ENCODE peak calls at places on chromosomes 6 and 20, in ten cellular contexts. One of them, this sample, is unnamed.

GRCh38 chr20:19463597-19463996 is 251.2 kb downstream of the SLC24A3 start:
- DNase-seq in PC-3: no peak
- DNase-seq in RPMI8226: no peak
- DNase-seq in left colon: no peak
- DNase-seq in HFFc6: no peak
- DNase-seq in activated T-helper 1 cell treated with anti-CD3 and anti-CD28 coated beads, Interleukin-2, amount 50 U/mL, for 16 hours: no peak
- DNase-seq in iPS-NIHi11: no peak
- DNase-seq in SIG-M5: no peak
- DNase-seq in activated CD4-positive, CD25-positive, alpha-beta regulatory T cell: no peak
- DNase-seq in activated CD8-positive, alpha-beta memory T cell treated with anti-CD3 and anti-CD28 coated beads for 48 hours: no peak
- DNase-seq in this sample: no peak

GRCh38 chr6:56540950-56541600 is 101.6 kb downstream of the DST start:
- DNase-seq in PC-3: peak
- DNase-seq in RPMI8226: no peak
- DNase-seq in left colon: no peak
- DNase-seq in HFFc6: no peak
- DNase-seq in activated T-helper 1 cell treated with anti-CD3 and anti-CD28 coated beads, Interleukin-2, amount 50 U/mL, for 16 hours: no peak
- DNase-seq in iPS-NIHi11: no peak
- DNase-seq in SIG-M5: no peak
- DNase-seq in activated CD4-positive, CD25-positive, alpha-beta regulatory T cell: no peak
- DNase-seq in activated CD8-positive, alpha-beta memory T cell treated with anti-CD3 and anti-CD28 coated beads for 48 hours: no peak
- DNase-seq in this sample: peak

GRCh38 chr6:72032056-72032455 is 145.7 kb downstream of the RIMS1 start:
- DNase-seq in PC-3: peak
- DNase-seq in RPMI8226: no peak
- DNase-seq in left colon: no peak
- DNase-seq in HFFc6: peak
- DNase-seq in activated T-helper 1 cell treated with anti-CD3 and anti-CD28 coated beads, Interleukin-2, amount 50 U/mL, for 16 hours: no peak
- DNase-seq in iPS-NIHi11: no peak
- DNase-seq in SIG-M5: no peak
- DNase-seq in activated CD4-positive, CD25-positive, alpha-beta regulatory T cell: no peak
- DNase-seq in activated CD8-positive, alpha-beta memory T cell treated with anti-CD3 and anti-CD28 coated beads for 48 hours: no peak
- DNase-seq in this sample: peak

GRCh38 chr20:8376940-8377339 is 244.9 kb downstream of the PLCB1 start:
- DNase-seq in PC-3: no peak
- DNase-seq in RPMI8226: no peak
- DNase-seq in left colon: no peak
- DNase-seq in HFFc6: no peak
- DNase-seq in activated T-helper 1 cell treated with anti-CD3 and anti-CD28 coated beads, Interleukin-2, amount 50 U/mL, for 16 hours: no peak
- DNase-seq in iPS-NIHi11: no peak
- DNase-seq in SIG-M5: no peak
- DNase-seq in activated CD4-positive, CD25-positive, alpha-beta regulatory T cell: no peak
- DNase-seq in activated CD8-positive, alpha-beta memory T cell treated with anti-CD3 and anti-CD28 coated beads for 48 hours: no peak
- DNase-seq in this sample: no peak

GRCh38 chr20:8740265-8740664 is 328.6 kb upstream of the PLCB4 start:
- DNase-seq in PC-3: no peak
- DNase-seq in RPMI8226: no peak
- DNase-seq in left colon: no peak
- DNase-seq in HFFc6: no peak
- DNase-seq in activated T-helper 1 cell treated with anti-CD3 and anti-CD28 coated beads, Interleukin-2, amount 50 U/mL, for 16 hours: no peak
- DNase-seq in iPS-NIHi11: no peak
- DNase-seq in SIG-M5: no peak
- DNase-seq in activated CD4-positive, CD25-positive, alpha-beta regulatory T cell: no peak
- DNase-seq in activated CD8-positive, alpha-beta memory T cell treated with anti-CD3 and anti-CD28 coated beads for 48 hours: no peak
- DNase-seq in this sample: no peak

GRCh38 chr6:15244605-15245360 is 1.1 kb upstream of the JARID2 start:
- DNase-seq in PC-3: peak
- DNase-seq in RPMI8226: peak
- DNase-seq in left colon: peak
- DNase-seq in HFFc6: peak
- DNase-seq in activated T-helper 1 cell treated with anti-CD3 and anti-CD28 coated beads, Interleukin-2, amount 50 U/mL, for 16 hours: peak
- DNase-seq in iPS-NIHi11: peak
- DNase-seq in SIG-M5: no peak
- DNase-seq in activated CD4-positive, CD25-positive, alpha-beta regulatory T cell: peak
- DNase-seq in activated CD8-positive, alpha-beta memory T cell treated with anti-CD3 and anti-CD28 coated beads for 48 hours: peak
- DNase-seq in this sample: peak

GRCh38 chr6:133587841-133588240 is 301.1 kb upstream of the TCF21 start:
- DNase-seq in PC-3: no peak
- DNase-seq in RPMI8226: no peak
- DNase-seq in left colon: no peak
- DNase-seq in HFFc6: peak
- DNase-seq in activated T-helper 1 cell treated with anti-CD3 and anti-CD28 coated beads, Interleukin-2, amount 50 U/mL, for 16 hours: no peak
- DNase-seq in iPS-NIHi11: no peak
- DNase-seq in SIG-M5: no peak
- DNase-seq in activated CD4-positive, CD25-positive, alpha-beta regulatory T cell: no peak
- DNase-seq in activated CD8-positive, alpha-beta memory T cell treated with anti-CD3 and anti-CD28 coated beads for 48 hours: no peak
- DNase-seq in this sample: peak

GRCh38 chr6:139282684-139283083 is 9.1 kb downstream of the TXLNB start:
- DNase-seq in PC-3: no peak
- DNase-seq in RPMI8226: no peak
- DNase-seq in left colon: no peak
- DNase-seq in HFFc6: no peak
- DNase-seq in activated T-helper 1 cell treated with anti-CD3 and anti-CD28 coated beads, Interleukin-2, amount 50 U/mL, for 16 hours: no peak
- DNase-seq in iPS-NIHi11: no peak
- DNase-seq in SIG-M5: no peak
- DNase-seq in activated CD4-positive, CD25-positive, alpha-beta regulatory T cell: no peak
- DNase-seq in activated CD8-positive, alpha-beta memory T cell treated with anti-CD3 and anti-CD28 coated beads for 48 hours: no peak
- DNase-seq in this sample: peak

GRCh38 chr6:63269470-63269869 is 50.3 kb downstream of the LGSN start:
- DNase-seq in PC-3: no peak
- DNase-seq in RPMI8226: no peak
- DNase-seq in left colon: no peak
- DNase-seq in HFFc6: no peak
- DNase-seq in activated T-helper 1 cell treated with anti-CD3 and anti-CD28 coated beads, Interleukin-2, amount 50 U/mL, for 16 hours: no peak
- DNase-seq in iPS-NIHi11: no peak
- DNase-seq in SIG-M5: no peak
- DNase-seq in activated CD4-positive, CD25-positive, alpha-beta regulatory T cell: no peak
- DNase-seq in activated CD8-positive, alpha-beta memory T cell treated with anti-CD3 and anti-CD28 coated beads for 48 hours: no peak
- DNase-seq in this sample: no peak

GRCh38 chr6:3506195-3506594 is 49.3 kb upstream of the SLC22A23 start:
- DNase-seq in PC-3: no peak
- DNase-seq in RPMI8226: no peak
- DNase-seq in left colon: no peak
- DNase-seq in HFFc6: no peak
- DNase-seq in activated T-helper 1 cell treated with anti-CD3 and anti-CD28 coated beads, Interleukin-2, amount 50 U/mL, for 16 hours: no peak
- DNase-seq in iPS-NIHi11: no peak
- DNase-seq in SIG-M5: no peak
- DNase-seq in activated CD4-positive, CD25-positive, alpha-beta regulatory T cell: no peak
- DNase-seq in activated CD8-positive, alpha-beta memory T cell treated with anti-CD3 and anti-CD28 coated beads for 48 hours: no peak
- DNase-seq in this sample: no peak

GRCh38 chr6:79005024-79005423 is 73.0 kb downstream of the PHIP start:
- DNase-seq in PC-3: no peak
- DNase-seq in RPMI8226: no peak
- DNase-seq in left colon: no peak
- DNase-seq in HFFc6: no peak
- DNase-seq in activated T-helper 1 cell treated with anti-CD3 and anti-CD28 coated beads, Interleukin-2, amount 50 U/mL, for 16 hours: no peak
- DNase-seq in iPS-NIHi11: no peak
- DNase-seq in SIG-M5: no peak
- DNase-seq in activated CD4-positive, CD25-positive, alpha-beta regulatory T cell: no peak
- DNase-seq in activated CD8-positive, alpha-beta memory T cell treated with anti-CD3 and anti-CD28 coated beads for 48 hours: no peak
- DNase-seq in this sample: no peak

GRCh38 chr6:19399406-19399805 is 437.8 kb upstream of the ID4 start:
- DNase-seq in PC-3: no peak
- DNase-seq in RPMI8226: peak
- DNase-seq in left colon: peak
- DNase-seq in HFFc6: peak
- DNase-seq in activated T-helper 1 cell treated with anti-CD3 and anti-CD28 coated beads, Interleukin-2, amount 50 U/mL, for 16 hours: no peak
- DNase-seq in iPS-NIHi11: no peak
- DNase-seq in SIG-M5: no peak
- DNase-seq in activated CD4-positive, CD25-positive, alpha-beta regulatory T cell: no peak
- DNase-seq in activated CD8-positive, alpha-beta memory T cell treated with anti-CD3 and anti-CD28 coated beads for 48 hours: no peak
- DNase-seq in this sample: peak

GRCh38 chr6:24752917-24753486 is 21.7 kb upstream of the GMNN start:
- DNase-seq in PC-3: no peak
- DNase-seq in RPMI8226: no peak
- DNase-seq in left colon: no peak
- DNase-seq in HFFc6: no peak
- DNase-seq in activated T-helper 1 cell treated with anti-CD3 and anti-CD28 coated beads, Interleukin-2, amount 50 U/mL, for 16 hours: no peak
- DNase-seq in iPS-NIHi11: no peak
- DNase-seq in SIG-M5: no peak
- DNase-seq in activated CD4-positive, CD25-positive, alpha-beta regulatory T cell: no peak
- DNase-seq in activated CD8-positive, alpha-beta memory T cell treated with anti-CD3 and anti-CD28 coated beads for 48 hours: no peak
- DNase-seq in this sample: peak

GRCh38 chr6:129849456-129849855 is 11.7 kb downstream of the TMEM244 start:
- DNase-seq in PC-3: peak
- DNase-seq in RPMI8226: no peak
- DNase-seq in left colon: no peak
- DNase-seq in HFFc6: peak
- DNase-seq in activated T-helper 1 cell treated with anti-CD3 and anti-CD28 coated beads, Interleukin-2, amount 50 U/mL, for 16 hours: no peak
- DNase-seq in iPS-NIHi11: no peak
- DNase-seq in SIG-M5: no peak
- DNase-seq in activated CD4-positive, CD25-positive, alpha-beta regulatory T cell: no peak
- DNase-seq in activated CD8-positive, alpha-beta memory T cell treated with anti-CD3 and anti-CD28 coated beads for 48 hours: no peak
- DNase-seq in this sample: peak

GRCh38 chr20:57310821-57311514 is 18.6 kb upstream of the SPO11 start:
- DNase-seq in PC-3: no peak
- DNase-seq in RPMI8226: no peak
- DNase-seq in left colon: no peak
- DNase-seq in HFFc6: no peak
- DNase-seq in activated T-helper 1 cell treated with anti-CD3 and anti-CD28 coated beads, Interleukin-2, amount 50 U/mL, for 16 hours: no peak
- DNase-seq in iPS-NIHi11: no peak
- DNase-seq in SIG-M5: no peak
- DNase-seq in activated CD4-positive, CD25-positive, alpha-beta regulatory T cell: no peak
- DNase-seq in activated CD8-positive, alpha-beta memory T cell treated with anti-CD3 and anti-CD28 coated beads for 48 hours: no peak
- DNase-seq in this sample: no peak